ENCODE peak calls at places on chromosomes 7 and 10, in six cellular contexts. One of them, this sample, is unnamed.

GRCh38 chr10:96235326-96236089 is 35.9 kb downstream of the BLNK start:
- DNase-seq in AG10803: no peak
- DNase-seq in cardiac fibroblast: no peak
- DNase-seq in right atrium auricular region: no peak
- DNase-seq in epithelial cell of proximal tubule: no peak
- DNase-seq in heart left ventricle: no peak
- DNase-seq in this sample: no peak

GRCh38 chr10:128854965-128855364 is 612.1 kb upstream of the MGMT start:
- DNase-seq in right atrium auricular region: peak; percentile 94
- DNase-seq in AG10803: peak; percentile 6
- DNase-seq in epithelial cell of proximal tubule: peak; percentile 36
- DNase-seq in heart left ventricle: peak; percentile 89
- DNase-seq in cardiac fibroblast: no peak
- DNase-seq in this sample: no peak

GRCh38 chr7:158209435-158209834 is 378.2 kb downstream of the PTPRN2 start:
- DNase-seq in epithelial cell of proximal tubule: no peak
- DNase-seq in heart left ventricle: no peak
- DNase-seq in cardiac fibroblast: no peak
- DNase-seq in AG10803: no peak
- DNase-seq in right atrium auricular region: no peak
- DNase-seq in this sample: no peak

GRCh38 chr10:69748621-69749020 is 53.1 kb upstream of the COL13A1 start:
- DNase-seq in AG10803: peak; percentile 60
- DNase-seq in cardiac fibroblast: no peak
- DNase-seq in epithelial cell of proximal tubule: no peak
- DNase-seq in heart left ventricle: no peak
- DNase-seq in right atrium auricular region: no peak
- DNase-seq in this sample: no peak

GRCh38 chr10:127871631-127872010 is 21.1 kb downstream of the CLRN3 start:
- DNase-seq in cardiac fibroblast: no peak
- DNase-seq in epithelial cell of proximal tubule: no peak
- DNase-seq in AG10803: no peak
- DNase-seq in heart left ventricle: no peak
- DNase-seq in right atrium auricular region: no peak
- DNase-seq in this sample: no peak

GRCh38 chr10:47047577-47048532 is 136.6 kb downstream of the PTPN20 start:
- DNase-seq in AG10803: peak; percentile 70
- DNase-seq in right atrium auricular region: peak; percentile 84
- DNase-seq in epithelial cell of proximal tubule: no peak
- DNase-seq in cardiac fibroblast: peak; percentile 80
- DNase-seq in heart left ventricle: peak; percentile 66
- DNase-seq in this sample: peak; percentile 33

GRCh38 chr7:71982847-71983246 is 429.3 kb downstream of the CALN1 start:
- DNase-seq in right atrium auricular region: no peak
- DNase-seq in cardiac fibroblast: no peak
- DNase-seq in AG10803: no peak
- DNase-seq in epithelial cell of proximal tubule: no peak
- DNase-seq in heart left ventricle: no peak
- DNase-seq in this sample: no peak

GRCh38 chr10:97494151-97494550 is 4.1 kb downstream of the MMS19 start:
- DNase-seq in cardiac fibroblast: no peak
- DNase-seq in epithelial cell of proximal tubule: no peak
- DNase-seq in right atrium auricular region: no peak
- DNase-seq in heart left ventricle: no peak
- DNase-seq in AG10803: no peak
- DNase-seq in this sample: no peak

GRCh38 chr7:101538596-101539459 is 90.3 kb downstream of the MYL10 start:
- DNase-seq in right atrium auricular region: no peak
- DNase-seq in epithelial cell of proximal tubule: no peak
- DNase-seq in AG10803: peak; percentile 22
- DNase-seq in cardiac fibroblast: peak; percentile 53
- DNase-seq in heart left ventricle: peak; percentile 36
- DNase-seq in this sample: no peak

GRCh38 chr10:58451490-58451889 is 61.2 kb upstream of the BICC1 start:
- DNase-seq in right atrium auricular region: no peak
- DNase-seq in heart left ventricle: no peak
- DNase-seq in cardiac fibroblast: no peak
- DNase-seq in AG10803: no peak
- DNase-seq in epithelial cell of proximal tubule: no peak
- DNase-seq in this sample: no peak

GRCh38 chr10:57992321-57993077 is 275.2 kb downstream of the IPMK start:
- DNase-seq in epithelial cell of proximal tubule: peak; percentile 84
- DNase-seq in cardiac fibroblast: peak; percentile 66
- DNase-seq in right atrium auricular region: no peak
- DNase-seq in AG10803: peak; percentile 13
- DNase-seq in heart left ventricle: no peak
- DNase-seq in this sample: no peak

GRCh38 chr10:110311357-110311949 is 6.7 kb upstream of the SMNDC1 start:
- DNase-seq in right atrium auricular region: no peak
- DNase-seq in heart left ventricle: peak; percentile 43
- DNase-seq in AG10803: peak; percentile 56
- DNase-seq in cardiac fibroblast: peak; percentile 82
- DNase-seq in epithelial cell of proximal tubule: no peak
- DNase-seq in this sample: no peak

GRCh38 chr7:141053626-141054025 is 20.2 kb upstream of the TMEM178B start:
- DNase-seq in right atrium auricular region: no peak
- DNase-seq in AG10803: no peak
- DNase-seq in heart left ventricle: no peak
- DNase-seq in epithelial cell of proximal tubule: no peak
- DNase-seq in cardiac fibroblast: no peak
- DNase-seq in this sample: no peak

GRCh38 chr7:130441408-130441854 is 615 bp upstream of the CEP41 start:
- DNase-seq in AG10803: no peak
- DNase-seq in cardiac fibroblast: peak; percentile 40
- DNase-seq in right atrium auricular region: no peak
- DNase-seq in epithelial cell of proximal tubule: no peak
- DNase-seq in heart left ventricle: no peak
- DNase-seq in this sample: no peak

GRCh38 chr10:48449501-48450232 is 143.2 kb downstream of the MAPK8 start:
- DNase-seq in cardiac fibroblast: no peak
- DNase-seq in AG10803: no peak
- DNase-seq in heart left ventricle: no peak
- DNase-seq in right atrium auricular region: peak; percentile 51
- DNase-seq in epithelial cell of proximal tubule: no peak
- DNase-seq in this sample: no peak

GRCh38 chr10:97361050-97361901 is 26.7 kb upstream of the FRAT2 start:
- DNase-seq in cardiac fibroblast: no peak
- DNase-seq in epithelial cell of proximal tubule: no peak
- DNase-seq in heart left ventricle: no peak
- DNase-seq in right atrium auricular region: no peak
- DNase-seq in AG10803: no peak
- DNase-seq in this sample: no peak

GRCh38 chr10:53361281-53361680 is 588.7 kb upstream of the MBL2 start:
- DNase-seq in epithelial cell of proximal tubule: no peak
- DNase-seq in heart left ventricle: no peak
- DNase-seq in AG10803: no peak
- DNase-seq in right atrium auricular region: no peak
- DNase-seq in cardiac fibroblast: no peak
- DNase-seq in this sample: no peak

GRCh38 chr10:470339-471003 is 219.0 kb downstream of the DIP2C start:
- DNase-seq in epithelial cell of proximal tubule: no peak
- DNase-seq in right atrium auricular region: no peak
- DNase-seq in AG10803: no peak
- DNase-seq in cardiac fibroblast: no peak
- DNase-seq in heart left ventricle: no peak
- DNase-seq in this sample: no peak

GRCh38 chr7:151818674-151819519 is 58.0 kb downstream of the PRKAG2 start:
- DNase-seq in cardiac fibroblast: no peak
- DNase-seq in AG10803: no peak
- DNase-seq in heart left ventricle: no peak
- DNase-seq in right atrium auricular region: no peak
- DNase-seq in epithelial cell of proximal tubule: no peak
- DNase-seq in this sample: no peak

GRCh38 chr10:110751845-110752244 is 107.7 kb downstream of the RBM20 start:
- DNase-seq in AG10803: no peak
- DNase-seq in right atrium auricular region: no peak
- DNase-seq in cardiac fibroblast: no peak
- DNase-seq in epithelial cell of proximal tubule: no peak
- DNase-seq in heart left ventricle: no peak
- DNase-seq in this sample: no peak

GRCh38 chr10:124558339-124558685 is 96.7 kb downstream of the LHPP start:
- DNase-seq in AG10803: no peak
- DNase-seq in epithelial cell of proximal tubule: no peak
- DNase-seq in cardiac fibroblast: no peak
- DNase-seq in heart left ventricle: no peak
- DNase-seq in right atrium auricular region: no peak
- DNase-seq in this sample: no peak

GRCh38 chr7:151117565-151117964 is 31.3 kb downstream of the AGAP3 start:
- DNase-seq in right atrium auricular region: no peak
- DNase-seq in heart left ventricle: no peak
- DNase-seq in AG10803: no peak
- DNase-seq in epithelial cell of proximal tubule: no peak
- DNase-seq in cardiac fibroblast: no peak
- DNase-seq in this sample: no peak

GRCh38 chr10:72659694-72660093 is 32.2 kb upstream of the MCU start:
- DNase-seq in heart left ventricle: no peak
- DNase-seq in cardiac fibroblast: no peak
- DNase-seq in AG10803: no peak
- DNase-seq in epithelial cell of proximal tubule: no peak
- DNase-seq in right atrium auricular region: no peak
- DNase-seq in this sample: no peak

GRCh38 chr7:78296689-78297371 is 498.3 kb downstream of the PHTF2 start:
- DNase-seq in cardiac fibroblast: no peak
- DNase-seq in epithelial cell of proximal tubule: peak; percentile 20
- DNase-seq in right atrium auricular region: no peak
- DNase-seq in AG10803: no peak
- DNase-seq in heart left ventricle: no peak
- DNase-seq in this sample: no peak

GRCh38 chr7:2862831-2863361 is 18.8 kb upstream of the GNA12 start:
- DNase-seq in epithelial cell of proximal tubule: no peak
- DNase-seq in AG10803: no peak
- DNase-seq in cardiac fibroblast: peak; percentile 83
- DNase-seq in right atrium auricular region: no peak
- DNase-seq in heart left ventricle: no peak
- DNase-seq in this sample: no peak

GRCh38 chr7:95472521-95473160 is 13.1 kb upstream of the ASB4 start:
- DNase-seq in epithelial cell of proximal tubule: peak; percentile 58
- DNase-seq in right atrium auricular region: no peak
- DNase-seq in AG10803: peak; percentile 26
- DNase-seq in cardiac fibroblast: peak; percentile 21
- DNase-seq in heart left ventricle: no peak
- DNase-seq in this sample: peak; percentile 5

GRCh38 chr7:38222481-38223096 is 44.5 kb downstream of the STARD3NL start:
- DNase-seq in epithelial cell of proximal tubule: no peak
- DNase-seq in right atrium auricular region: no peak
- DNase-seq in heart left ventricle: no peak
- DNase-seq in cardiac fibroblast: peak; percentile 78
- DNase-seq in AG10803: peak; percentile 62
- DNase-seq in this sample: no peak

GRCh38 chr7:123783820-123784219 is 35.0 kb upstream of the WASL start:
- DNase-seq in cardiac fibroblast: no peak
- DNase-seq in right atrium auricular region: no peak
- DNase-seq in epithelial cell of proximal tubule: no peak
- DNase-seq in heart left ventricle: no peak
- DNase-seq in AG10803: no peak
- DNase-seq in this sample: no peak

DNA sequence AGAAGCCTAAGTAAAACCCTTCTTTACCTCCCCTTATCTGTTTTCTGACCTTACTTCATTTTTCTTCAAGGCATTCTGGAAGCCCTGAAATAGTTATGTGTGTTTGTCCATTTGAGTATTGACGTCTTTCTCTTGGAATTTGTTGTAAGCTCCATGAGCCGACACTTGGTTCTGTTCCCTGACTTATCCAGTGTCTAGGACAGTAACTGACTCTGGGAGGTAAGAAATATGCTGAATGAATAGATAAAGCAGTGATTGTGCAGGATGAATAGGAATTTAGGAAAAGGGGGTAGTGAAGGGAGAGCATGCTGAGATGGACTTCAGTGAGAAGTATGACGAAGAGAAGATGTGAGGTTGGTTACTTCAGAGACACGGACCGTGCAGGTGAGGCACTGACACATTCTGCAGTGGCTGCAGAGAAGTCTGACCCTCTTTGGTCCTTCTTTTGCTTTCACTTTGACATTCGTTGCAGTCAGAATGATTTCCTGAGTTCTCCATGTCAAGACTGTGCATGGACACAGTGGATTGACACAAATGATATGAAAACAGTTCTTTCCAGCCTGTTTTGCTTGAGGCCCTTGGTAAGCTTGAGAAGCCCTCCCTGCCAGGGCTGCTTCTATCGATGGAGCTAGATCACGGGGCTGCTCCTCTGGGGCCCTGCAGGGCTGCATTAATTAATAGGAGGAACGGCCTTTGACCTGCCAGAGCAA is 261.5 kb upstream of the SORCS1 start:
- DNase-seq in AG10803: no peak
- DNase-seq in cardiac fibroblast: peak; percentile 0
- DNase-seq in heart left ventricle: no peak
- DNase-seq in right atrium auricular region: no peak
- DNase-seq in epithelial cell of proximal tubule: no peak
- DNase-seq in this sample: no peak
- H3K4me3 ChIP-seq in AG10803: no peak overlapping the region
- H3K4me3 ChIP-seq in cardiac fibroblast: no peak overlapping the region
- H3K4me3 ChIP-seq in heart left ventricle: no peak overlapping the region
- H3K4me3 ChIP-seq in right atrium auricular region: no peak overlapping the region
- H3K4me3 ChIP-seq in epithelial cell of proximal tubule: peak overlapping the region; percentile 19
- H3K4me3 ChIP-seq in this sample: no peak overlapping the region

GRCh38 chr7:17560516-17560915 is 262.1 kb downstream of the AHR start:
- DNase-seq in cardiac fibroblast: peak; percentile 36
- DNase-seq in AG10803: no peak
- DNase-seq in heart left ventricle: no peak
- DNase-seq in right atrium auricular region: no peak
- DNase-seq in epithelial cell of proximal tubule: no peak
- DNase-seq in this sample: no peak

GRCh38 chr7:17558558-17559332 is 260.3 kb downstream of the AHR start:
- DNase-seq in heart left ventricle: no peak
- DNase-seq in right atrium auricular region: no peak
- DNase-seq in epithelial cell of proximal tubule: no peak
- DNase-seq in AG10803: peak; percentile 29
- DNase-seq in cardiac fibroblast: peak; percentile 26
- DNase-seq in this sample: no peak

GRCh38 chr7:17560966-17561365 is 262.5 kb downstream of the AHR start:
- DNase-seq in epithelial cell of proximal tubule: no peak
- DNase-seq in heart left ventricle: no peak
- DNase-seq in right atrium auricular region: no peak
- DNase-seq in cardiac fibroblast: no peak
- DNase-seq in AG10803: no peak
- DNase-seq in this sample: no peak

GRCh38 chr7:17558135-17558534 is 259.7 kb downstream of the AHR start:
- DNase-seq in cardiac fibroblast: no peak
- DNase-seq in AG10803: no peak
- DNase-seq in right atrium auricular region: no peak
- DNase-seq in heart left ventricle: no peak
- DNase-seq in epithelial cell of proximal tubule: no peak
- DNase-seq in this sample: no peak

GRCh38 chr7:17559388-17559787 is 260.9 kb downstream of the AHR start:
- DNase-seq in AG10803: no peak
- DNase-seq in epithelial cell of proximal tubule: no peak
- DNase-seq in heart left ventricle: no peak
- DNase-seq in cardiac fibroblast: no peak
- DNase-seq in right atrium auricular region: no peak
- DNase-seq in this sample: no peak
- TF ChIP-seq CTCF in AG10803: no peak
- TF ChIP-seq CTCF in epithelial cell of proximal tubule: no peak
- TF ChIP-seq CTCF in heart left ventricle: no peak
- TF ChIP-seq CTCF in cardiac fibroblast: no peak
- TF ChIP-seq CTCF in right atrium auricular region: no peak
- TF ChIP-seq CTCF in this sample: no peak

GRCh38 chr7:50667789-50668226 is 102.6 kb upstream of the DDC start:
- DNase-seq in AG10803: no peak
- DNase-seq in epithelial cell of proximal tubule: no peak
- DNase-seq in right atrium auricular region: peak; percentile 90
- DNase-seq in cardiac fibroblast: peak; percentile 37
- DNase-seq in heart left ventricle: peak; percentile 69
- DNase-seq in this sample: no peak
- H3K4me3 ChIP-seq in AG10803: no peak overlapping the region
- H3K4me3 ChIP-seq in epithelial cell of proximal tubule: no peak overlapping the region
- H3K4me3 ChIP-seq in right atrium auricular region: no peak overlapping the region
- H3K4me3 ChIP-seq in cardiac fibroblast: no peak overlapping the region
- H3K4me3 ChIP-seq in heart left ventricle: no peak overlapping the region
- H3K4me3 ChIP-seq in this sample: no peak overlapping the region

GRCh38 chr7:20778063-20778721 is 8.5 kb downstream of the SP8 start:
- DNase-seq in heart left ventricle: no peak
- DNase-seq in AG10803: no peak
- DNase-seq in epithelial cell of proximal tubule: no peak
- DNase-seq in right atrium auricular region: no peak
- DNase-seq in cardiac fibroblast: no peak
- DNase-seq in this sample: no peak
- TF ChIP-seq CTCF in heart left ventricle: peak; percentile 43
- TF ChIP-seq CTCF in AG10803: peak; percentile 41
- TF ChIP-seq CTCF in epithelial cell of proximal tubule: peak; percentile 58
- TF ChIP-seq CTCF in right atrium auricular region: peak; percentile 40
- TF ChIP-seq CTCF in cardiac fibroblast: peak; percentile 28
- TF ChIP-seq CTCF in this sample: peak; percentile 44